ENCODE peak calls at places on chromosome 5, in ten cellular contexts. L is cardiac fibroblast, S is mucosa of descending colon, M is tibial nerve, R is body of pancreas, Z is SK-N-SH, J is bronchial epithelial cell, W is cardiac muscle cell, H is left ventricle myocardium inferior, D is ascending aorta. E is an unnamed sample.

GRCh38 chr5:139137703-139138102 is 60.5 kb downstream of the SIL1 start:
- DNase-seq in W (peak; percentile 41), R (peak; percentile 63), L (peak; percentile 57), J (peak; percentile 37), S (peak; percentile 17), H (no peak), M (no peak), Z (peak; percentile 47), D (no peak), E (no peak)

GRCh38 chr5:12861891-12862290 is 957.6 kb upstream of the CTNND2 start:
- DNase-seq in M (no peak), S (no peak), W (peak; percentile 2), Z (no peak), J (no peak), R (no peak), H (no peak), L (no peak), D (no peak), E (no peak)

GRCh38 chr5:41087461-41087860 is 16.3 kb upstream of the MROH2B start:
- DNase-seq in R (no peak), Z (no peak), M (no peak), S (no peak), J (peak; percentile 39), W (no peak), H (no peak), L (peak; percentile 88), D (no peak), E (peak; percentile 37)

GRCh38 chr5:140007311-140007710 is 35.8 kb downstream of the NRG2 start:
- DNase-seq in L (no peak), Z (no peak), H (no peak), W (no peak), D (no peak), R (no peak), J (no peak), M (no peak), S (no peak), E (no peak)

GRCh38 chr5:15645776-15646175 is 145.8 kb downstream of the FBXL7 start:
- DNase-seq in L (no peak), S (no peak), J (no peak), W (no peak), Z (no peak), D (no peak), R (no peak), M (no peak), H (no peak), E (no peak)

GRCh38 chr5:37837101-37838032 is 2.5 kb downstream of the GDNF start:
- DNase-seq in J (peak; percentile 51), L (peak; percentile 87), S (peak; percentile 69), H (peak; percentile 71), R (peak; percentile 66), M (peak; percentile 27), W (peak; percentile 79), D (peak; percentile 77), Z (peak; percentile 76), E (no peak)

GRCh38 chr5:173866249-173867172 is 21.6 kb upstream of the CPEB4 start:
- DNase-seq in S (no peak), M (no peak), D (no peak), R (no peak), H (peak; percentile 28), J (no peak), W (no peak), Z (no peak), L (no peak), E (no peak)

GRCh38 chr5:125190232-125191051 is 444.0 kb upstream of the ZNF608 start:
- DNase-seq in W (peak; percentile 37), Z (peak; percentile 40), M (no peak), J (peak; percentile 29), H (no peak), S (no peak), L (no peak), R (no peak), D (no peak), E (no peak)

GRCh38 chr5:144247131-144247530 is 76.5 kb downstream of the KCTD16 start:
- DNase-seq in M (no peak), S (no peak), W (peak; percentile 33), Z (peak; percentile 1), L (no peak), R (no peak), D (no peak), H (no peak), J (no peak), E (no peak)

GRCh38 chr5:154520861-154521453 is 42.9 kb upstream of the HAND1 start:
- DNase-seq in H (no peak), S (peak; percentile 33), R (peak; percentile 55), Z (peak; percentile 48), L (peak; percentile 9), W (peak; percentile 81), M (no peak), D (no peak), J (peak; percentile 40), E (no peak)
- TF ChIP-seq CTCF in H (peak; percentile 67), S (no peak), R (peak; percentile 62), Z (peak; percentile 77), L (peak; percentile 71), W (peak; percentile 81), M (peak; percentile 25), D (no peak), J (peak; percentile 85), E (peak; percentile 66)

GRCh38 chr5:59123595-59124561 is 541.0 kb downstream of the RAB3C start:
- DNase-seq in L (no peak), M (no peak), Z (no peak), W (no peak), H (no peak), S (no peak), J (no peak), D (no peak), R (no peak), E (no peak)

GRCh38 chr5:59128646-59129290 is 545.9 kb downstream of the RAB3C start:
- DNase-seq in L (peak; percentile 18), Z (no peak), S (no peak), J (no peak), H (no peak), M (no peak), W (no peak), R (no peak), D (no peak), E (no peak)

GRCh38 chr5:59125961-59126360 is 543.1 kb downstream of the RAB3C start:
- DNase-seq in S (no peak), D (no peak), H (no peak), L (no peak), W (no peak), Z (no peak), J (no peak), R (no peak), M (no peak), E (no peak)

GRCh38 chr5:59126665-59127354 is 543.9 kb downstream of the RAB3C start:
- DNase-seq in J (peak; percentile 28), W (no peak), R (no peak), M (no peak), D (no peak), H (no peak), L (peak; percentile 55), S (no peak), Z (no peak), E (no peak)

DNA sequence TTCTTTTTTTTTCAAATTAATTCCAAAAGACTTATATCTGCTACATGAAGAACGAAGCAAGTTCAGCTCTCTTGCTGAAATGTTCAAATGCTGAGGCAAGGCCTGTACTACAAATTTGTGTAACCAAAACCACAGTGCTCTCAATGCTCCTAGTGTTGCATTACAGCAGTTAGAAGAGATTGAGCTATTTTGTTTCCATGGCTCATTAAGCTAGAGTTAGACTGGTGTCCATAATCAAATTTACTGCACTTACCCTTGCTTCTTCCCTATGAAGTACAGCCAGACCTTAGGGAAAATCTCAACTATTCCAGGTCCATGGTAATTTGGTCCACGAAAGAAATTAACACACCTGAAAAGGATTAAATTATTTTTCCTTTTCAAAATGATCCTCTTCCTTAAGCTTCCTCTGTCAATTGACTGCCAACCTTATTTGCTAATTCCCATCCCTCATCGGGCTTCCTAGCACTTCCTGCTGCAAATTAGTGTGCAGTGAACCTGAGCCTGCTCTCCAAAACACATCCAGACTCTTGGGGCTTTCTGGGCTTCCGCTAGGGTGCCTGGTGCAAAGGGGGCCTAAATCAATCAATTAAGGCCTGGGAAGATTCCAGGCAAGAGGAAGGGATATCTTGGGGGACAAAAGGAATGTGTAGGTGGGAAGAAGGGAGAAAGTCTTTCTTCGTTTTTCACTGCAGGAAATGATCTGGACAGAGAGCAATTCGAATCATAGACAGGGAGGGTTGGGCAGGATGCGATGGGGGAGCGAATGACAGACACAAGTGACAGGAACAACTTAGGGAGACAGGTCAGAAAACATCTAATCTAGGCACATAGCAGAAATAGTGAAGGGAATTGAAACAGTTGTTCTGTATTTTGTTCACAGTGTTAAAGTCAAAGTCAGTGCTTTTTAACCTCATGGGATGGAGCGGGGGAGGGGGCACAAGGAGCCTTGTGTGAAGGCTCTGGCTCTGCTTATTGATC is 542.4 kb downstream of the RAB3C start:
- DNase-seq in W (peak; percentile 27), D (no peak), J (no peak), M (no peak), Z (no peak), L (peak; percentile 22), H (no peak), R (no peak), S (no peak), E (no peak)
- H3K4me3 ChIP-seq in W (no peak overlapping the region), D (no peak overlapping the region), J (no peak overlapping the region), M (no peak overlapping the region), Z (no peak overlapping the region), L (no peak overlapping the region), H (peak overlapping the region; percentile 57), R (no peak overlapping the region), S (no peak overlapping the region), E (no peak overlapping the region)

DNA sequence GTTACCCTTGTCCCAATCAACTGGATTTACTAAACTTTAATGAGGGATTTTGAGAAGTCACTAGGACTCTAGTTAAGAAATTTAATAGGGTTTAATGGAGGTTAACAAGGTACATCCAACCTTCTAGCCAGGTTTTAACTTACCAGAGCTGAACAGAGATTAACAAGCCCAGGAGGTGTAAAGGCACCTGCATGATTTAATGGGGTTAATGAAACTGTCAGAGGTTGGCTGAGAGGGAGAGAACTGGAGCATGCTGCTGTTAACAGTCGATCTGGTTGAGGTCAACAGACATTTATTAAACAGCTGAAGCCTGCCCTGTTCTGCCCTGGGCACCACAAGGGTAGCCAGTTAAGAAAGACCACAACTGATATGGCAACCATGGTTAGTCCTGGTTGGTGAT is 13.6 kb downstream of the HAND1 start:
- DNase-seq in S (no peak), R (no peak), D (no peak), M (no peak), L (no peak), W (no peak), H (no peak), J (no peak), Z (no peak), E (no peak)
- TF ChIP-seq CTCF in S (no peak), R (no peak), D (no peak), M (no peak), L (no peak), W (no peak), H (no peak), J (no peak), Z (no peak), E (no peak)

DNA sequence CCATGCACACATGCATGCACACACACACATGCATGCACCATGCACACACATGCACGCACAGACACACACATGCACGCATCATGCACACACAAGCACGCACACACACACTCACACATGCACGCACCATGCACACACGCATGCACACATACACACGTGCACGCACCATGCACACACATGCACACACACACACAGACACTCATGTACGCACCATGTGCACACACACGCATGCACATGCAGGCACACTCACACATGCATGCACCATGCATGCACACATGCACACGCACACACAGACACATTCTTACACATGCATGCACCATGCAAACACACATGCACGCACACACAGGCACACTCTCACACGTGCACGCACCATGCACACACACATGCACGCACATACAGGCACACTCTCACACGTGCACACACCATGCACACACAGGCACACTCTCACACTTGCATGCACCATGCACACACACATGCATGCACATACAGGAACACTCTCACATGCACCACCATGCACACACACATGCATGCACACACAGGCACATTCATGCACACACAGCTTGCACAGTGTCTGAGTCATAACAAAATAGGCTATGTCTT is 117.5 kb downstream of the TENT4A start:
- DNase-seq in Z (no peak), J (no peak), H (no peak), L (no peak), R (no peak), S (no peak), W (no peak), M (no peak), D (no peak), E (no peak)
- H3K4me3 ChIP-seq in Z (no peak overlapping the region), J (no peak overlapping the region), H (no peak overlapping the region), L (no peak overlapping the region), R (no peak overlapping the region), S (no peak overlapping the region), W (no peak overlapping the region), M (no peak overlapping the region), D (no peak overlapping the region), E (no peak overlapping the region)